ENCODE peak calls at places on chromosomes 16 and 17, in nine cellular contexts. F is fibroblast of lung, W is cardiac fibroblast, I is mucosa of descending colon, K is cardiac muscle cell, O is PC-3, R is colonic mucosa, A is IMR-90, B is thoracic aorta. L is an unnamed sample.

GRCh38 chr17:62724398-62725146 is 83.5 kb downstream of the MARCHF10 start:
- DNase-seq in B (no peak), O (peak), I (peak), F (no peak), W (no peak), K (no peak), R (no peak), A (peak), L (no peak)

GRCh38 chr16:19192865-19193264 is 24.8 kb downstream of the SYT17 start:
- DNase-seq in K (no peak), F (no peak), A (no peak), W (no peak), B (no peak), R (no peak), O (no peak), I (no peak), L (no peak)

GRCh38 chr17:927611-928461 is 51.7 kb downstream of the NXN start:
- DNase-seq in B (no peak), R (no peak), F (peak), O (peak), A (peak), W (peak), I (peak), K (no peak), L (peak)

GRCh38 chr16:31360296-31360695 is 5.3 kb downstream of the ITGAX start:
- DNase-seq in W (no peak), A (no peak), F (no peak), R (no peak), B (no peak), O (no peak), K (no peak), I (no peak), L (no peak)

GRCh38 chr16:7946142-7946541 is 613.5 kb downstream of the RBFOX1 start:
- DNase-seq in B (no peak), R (no peak), I (no peak), O (no peak), F (no peak), W (no peak), A (no peak), K (no peak), L (no peak)

GRCh38 chr17:46863383-46864121 is 12.2 kb downstream of the WNT9B start:
- DNase-seq in K (no peak), R (no peak), O (no peak), B (no peak), W (no peak), I (no peak), A (no peak), F (no peak), L (no peak)

GRCh38 chr16:75660321-75660720 is 12.7 kb downstream of the TERF2IP start:
- DNase-seq in I (no peak), B (no peak), A (no peak), O (no peak), F (no peak), K (no peak), R (no peak), W (no peak), L (no peak)

GRCh38 chr16:1296688-1297412 is 12.6 kb upstream of the UBE2I start:
- DNase-seq in F (peak), R (peak), W (no peak), B (no peak), A (peak), O (peak), I (peak), K (peak), L (peak)

GRCh38 chr16:23768581-23768980 is 13.8 kb downstream of the CHP2 start:
- DNase-seq in B (no peak), K (no peak), A (no peak), R (peak), I (no peak), O (no peak), F (no peak), W (no peak), L (no peak)

GRCh38 chr16:66260522-66261290 is 105.8 kb upstream of the CDH5 start:
- DNase-seq in R (no peak), I (no peak), W (no peak), A (no peak), F (no peak), B (no peak), K (no peak), O (no peak), L (no peak)

GRCh38 chr17:10807704-10808128 is 3.8 kb upstream of the TMEM238L start:
- DNase-seq in A (no peak), W (no peak), F (no peak), I (no peak), B (no peak), K (no peak), O (no peak), R (no peak), L (no peak)

GRCh38 chr16:87553174-87553573 is 49.1 kb upstream of the JPH3 start:
- DNase-seq in O (no peak), I (no peak), F (no peak), B (no peak), R (no peak), W (no peak), A (no peak), K (no peak), L (no peak)

GRCh38 chr17:74695629-74696028 is 17.1 kb downstream of the CD300LF start:
- DNase-seq in B (no peak), K (no peak), I (no peak), F (no peak), W (no peak), A (no peak), O (no peak), R (no peak), L (no peak)

GRCh38 chr17:10141436-10141835 is 57.0 kb downstream of the GAS7 start:
- DNase-seq in K (no peak), A (no peak), O (no peak), I (no peak), R (no peak), F (no peak), W (no peak), B (no peak), L (no peak)

GRCh38 chr16:75022567-75022966 is 23.7 kb downstream of the ZNRF1 start:
- DNase-seq in F (peak), A (no peak), I (no peak), W (no peak), R (peak), K (no peak), B (no peak), O (no peak), L (no peak)

GRCh38 chr17:74515941-74516340 is 15.3 kb downstream of the CD300LB start:
- DNase-seq in R (peak), B (no peak), I (no peak), O (no peak), K (no peak), W (no peak), A (no peak), F (no peak), L (no peak)

GRCh38 chr16:14362774-14363371 is 267.2 kb downstream of the PARN start:
- DNase-seq in A (peak), F (peak), W (no peak), O (no peak), R (no peak), I (no peak), B (no peak), K (no peak), L (peak)

GRCh38 chr17:28228109-28228840 is 90.7 kb upstream of the TMEM97 start:
- DNase-seq in B (no peak), W (no peak), R (no peak), K (peak), O (no peak), F (no peak), I (no peak), A (no peak), L (no peak)

GRCh38 chr16:3004781-3005284 is 7.9 kb upstream of the CLDN9 start:
- DNase-seq in B (no peak), F (no peak), A (no peak), I (peak), W (no peak), O (peak), R (peak), K (peak), L (no peak)

GRCh38 chr16:86557587-86557986 is 2.6 kb upstream of the MTHFSD start:
- DNase-seq in R (no peak), O (no peak), B (no peak), W (no peak), F (no peak), I (no peak), K (no peak), A (no peak), L (peak)

GRCh38 chr17:28154242-28154641 is 111.8 kb downstream of the NLK start:
- DNase-seq in R (no peak), F (no peak), W (no peak), B (no peak), I (no peak), K (no peak), O (no peak), A (no peak), L (no peak)

GRCh38 chr16:15757075-15757386 is 99.8 kb downstream of the MYH11 start:
- DNase-seq in A (no peak), W (no peak), O (no peak), B (no peak), K (no peak), I (no peak), F (no peak), R (no peak), L (no peak)

GRCh38 chr17:69800870-69801269 is 274.2 kb upstream of the KCNJ16 start:
- DNase-seq in B (no peak), W (no peak), K (no peak), F (no peak), R (no peak), O (no peak), A (no peak), I (no peak), L (no peak)

GRCh38 chr16:19876501-19877059 is 8.1 kb downstream of the GPRC5B start:
- DNase-seq in A (no peak), K (no peak), W (no peak), I (no peak), O (no peak), R (no peak), B (no peak), F (no peak), L (no peak)

GRCh38 chr16:17173134-17173729 is 297.5 kb downstream of the XYLT1 start:
- DNase-seq in W (peak), K (no peak), O (no peak), F (peak), I (no peak), R (peak), A (peak), B (no peak), L (peak)

GRCh38 chr16:11052080-11052808 is 107.9 kb downstream of the CLEC16A start:
- DNase-seq in R (no peak), A (no peak), K (no peak), O (no peak), F (no peak), I (no peak), B (no peak), W (no peak), L (no peak)

GRCh38 chr16:49776085-49776501 is 79.8 kb downstream of the ZNF423 start:
- DNase-seq in R (no peak), B (no peak), I (no peak), K (peak), O (no peak), W (peak), A (no peak), F (no peak), L (peak)

GRCh38 chr17:79996291-79996690 is 39.4 kb downstream of the TBC1D16 start:
- DNase-seq in B (no peak), K (no peak), O (no peak), F (no peak), R (no peak), W (no peak), A (no peak), I (no peak), L (no peak)
- H3K4me3 ChIP-seq in B (no peak), K (no peak), O (no peak), F (no peak), R (no peak), W (no peak), A (no peak), I (no peak), L (no peak)

DNA sequence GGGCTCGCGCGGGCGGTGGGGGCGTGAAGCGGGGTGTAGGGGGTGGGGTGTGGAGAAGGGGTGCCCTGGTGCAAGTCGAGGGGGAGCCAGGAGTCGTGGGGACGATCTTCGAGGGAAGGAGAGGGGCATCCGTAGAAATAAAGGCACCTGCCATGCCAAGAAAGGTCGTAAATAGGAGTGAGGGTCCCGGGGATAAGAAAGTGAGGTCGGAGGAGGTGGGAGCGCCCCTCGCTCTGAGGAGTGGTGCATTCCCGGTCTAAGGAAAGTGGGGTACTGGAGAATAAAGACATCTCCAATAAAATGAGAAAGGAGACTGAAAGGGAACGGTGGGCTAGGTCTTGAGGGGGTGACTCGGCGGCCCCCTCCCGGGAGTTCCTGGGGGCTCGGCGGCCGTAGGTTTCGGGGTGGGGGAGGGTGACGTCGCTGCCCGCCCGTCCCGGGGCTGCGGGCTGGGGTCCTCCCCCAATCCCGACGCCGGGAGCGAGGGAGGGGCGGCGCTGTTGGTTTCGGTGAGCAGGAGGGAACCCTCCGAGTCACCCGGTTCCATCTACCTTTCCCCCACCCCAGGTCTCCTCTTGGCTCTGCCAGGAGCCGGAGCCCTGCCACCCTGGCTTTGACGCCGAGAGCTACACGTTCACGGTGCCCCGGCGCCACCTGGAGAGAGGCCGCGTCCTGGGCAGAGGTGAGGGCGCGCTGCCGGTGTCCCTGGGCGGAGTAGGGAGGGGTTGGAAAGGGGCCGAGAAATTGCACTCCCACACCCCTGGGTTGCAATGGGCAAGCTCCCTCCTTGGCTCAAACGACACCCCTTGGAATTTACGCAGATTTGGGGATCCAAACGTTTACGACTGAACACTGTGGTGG is 868 bp downstream of the CDH1 start:
- DNase-seq in B (no peak), A (no peak), K (peak), W (no peak), F (no peak), I (peak), O (peak), R (peak), L (no peak)
- TF ChIP-seq CTCF in B (no peak), A (no peak), K (no peak), W (no peak), F (no peak), I (peak), O (peak), R (peak), L (no peak)

DNA sequence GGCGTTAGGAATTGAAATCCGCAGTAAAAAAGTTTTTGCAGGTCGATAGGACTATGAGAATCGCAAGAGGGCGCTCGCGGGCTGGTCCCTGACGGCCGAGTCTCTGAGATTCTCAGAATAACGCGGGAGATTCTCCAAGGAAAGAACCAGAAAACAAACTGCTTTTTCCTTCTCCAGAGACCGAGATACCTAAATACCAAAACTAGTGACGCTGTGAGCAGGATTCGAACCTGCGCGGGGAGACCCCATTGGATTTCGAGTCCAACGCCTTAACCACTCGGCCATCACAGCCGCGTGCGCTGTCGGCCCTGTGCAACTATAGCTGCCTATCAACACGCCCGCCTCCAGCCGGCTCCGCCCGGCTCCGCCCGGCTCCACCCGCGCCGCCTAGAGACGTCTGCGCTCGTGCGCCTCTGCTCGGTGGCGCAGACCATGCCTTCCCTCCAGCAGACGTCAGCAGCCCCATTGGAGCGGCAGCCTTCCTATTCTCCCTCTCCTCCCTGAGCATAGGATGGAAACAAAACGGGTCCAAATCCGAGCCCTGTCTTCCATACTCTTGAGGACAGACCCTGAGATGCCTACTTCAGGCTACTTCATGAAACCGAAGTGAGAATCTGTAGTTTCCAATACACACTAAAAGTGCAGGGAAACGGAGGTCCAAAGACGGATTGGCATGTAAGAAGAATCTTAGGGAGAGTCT is 13.4 kb downstream of the PER1 start:
- DNase-seq in K (peak), I (peak), R (peak), F (peak), O (peak), B (peak), W (peak), A (peak), L (peak)
- H3K4me3 ChIP-seq in K (peak), I (peak), R (peak), F (peak), O (peak), B (peak), W (no peak), A (peak), L (peak)

DNA sequence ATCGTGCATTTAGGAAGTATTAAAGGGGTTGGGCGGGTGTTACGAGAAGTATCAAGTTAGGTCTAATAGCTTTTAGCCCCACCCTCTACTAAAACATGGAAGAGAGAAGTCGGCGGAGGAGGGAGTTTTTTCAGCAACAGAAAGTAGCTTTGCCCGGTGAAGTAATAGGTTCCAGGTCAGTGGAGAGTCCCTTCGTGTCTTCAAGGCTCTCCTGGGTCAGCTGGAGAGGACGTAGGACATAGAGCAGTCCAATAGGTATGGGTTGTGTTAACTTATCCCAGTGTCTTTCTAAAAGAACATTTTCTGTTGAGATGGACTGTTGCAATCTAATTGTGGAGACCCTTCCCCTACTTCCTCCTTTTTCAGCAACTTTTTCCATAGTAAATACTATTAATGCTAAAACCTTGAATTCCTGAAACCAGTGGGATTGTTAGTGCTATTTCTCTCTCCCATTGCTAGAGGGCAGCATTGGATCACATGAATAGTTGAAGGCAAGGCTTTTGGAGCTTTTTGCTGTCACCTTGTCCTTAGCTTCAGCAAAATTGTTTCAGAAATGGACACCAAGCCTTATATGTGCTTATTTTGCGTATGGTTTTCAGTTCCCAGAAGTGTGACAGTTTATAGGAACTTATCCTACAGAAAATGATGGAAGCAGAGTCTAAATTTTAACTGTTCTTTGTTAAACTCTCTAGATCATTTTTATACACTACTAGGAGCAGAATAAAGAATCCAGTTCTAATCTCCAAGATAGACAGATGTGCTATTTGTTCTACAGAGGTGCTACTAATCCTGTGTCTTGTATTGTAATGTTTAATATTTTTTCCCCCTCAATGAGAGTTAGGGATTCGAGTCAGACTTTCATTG is 38.4 kb downstream of the UTP18 start:
- DNase-seq in W (peak), A (peak), K (peak), R (no peak), O (peak), F (peak), I (no peak), B (no peak), L (peak)
- TF ChIP-seq CTCF in W (peak), A (peak), K (peak), R (peak), O (peak), F (peak), I (no peak), B (peak), L (peak)

DNA sequence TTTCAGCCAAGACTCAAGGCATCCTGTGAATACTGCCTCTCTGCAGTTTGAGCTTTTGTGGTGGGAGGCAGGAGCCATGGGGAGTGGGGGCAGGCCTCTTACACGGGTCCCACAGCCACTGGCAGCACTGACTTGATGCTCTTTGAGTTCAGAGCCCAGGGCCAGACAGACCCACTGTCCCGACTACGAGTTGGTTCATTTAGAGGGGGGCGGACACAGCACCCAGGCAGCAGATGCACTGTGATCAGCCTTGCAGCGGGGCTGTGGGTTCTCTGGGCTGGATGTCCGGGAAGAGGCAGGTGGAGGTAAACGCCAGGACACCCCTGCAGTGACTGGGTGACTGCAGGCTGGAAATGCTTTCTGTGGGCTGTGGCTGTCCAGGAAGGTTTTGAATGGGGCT is 237.1 kb downstream of the SEC14L1 start:
- DNase-seq in O (no peak), K (no peak), I (no peak), F (no peak), B (no peak), A (no peak), R (no peak), W (no peak), L (no peak)
- H3K4me3 ChIP-seq in O (no peak), K (no peak), I (no peak), F (peak), B (no peak), A (no peak), R (no peak), W (peak), L (no peak)

DNA sequence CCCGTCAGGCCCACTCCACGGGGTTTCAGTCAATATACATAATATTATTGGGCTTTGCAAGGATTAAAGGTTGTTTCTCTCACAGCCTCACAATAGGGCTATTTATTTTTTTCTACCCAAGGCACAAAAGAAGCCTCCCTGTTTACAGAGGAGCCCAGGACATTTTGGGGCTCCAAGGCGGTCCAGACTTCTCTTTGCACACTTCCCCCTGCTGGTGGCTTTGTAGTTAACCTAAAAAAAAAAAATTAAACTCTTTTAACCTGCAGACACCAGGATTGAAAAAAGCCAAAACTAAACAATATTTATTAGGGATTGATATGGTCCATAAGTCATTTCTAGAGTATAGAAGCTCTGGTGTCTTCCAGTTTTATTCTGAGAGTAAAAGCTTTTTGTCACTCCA is 169.7 kb upstream of the ZFHX3 start:
- DNase-seq in O (no peak), W (no peak), F (no peak), R (no peak), I (no peak), A (no peak), K (no peak), B (no peak), L (no peak)
- TF ChIP-seq CTCF in O (peak), W (no peak), F (peak), R (no peak), I (no peak), A (peak), K (peak), B (no peak), L (peak)

GRCh38 chr16:89072216-89073130 is 21.2 kb upstream of the ACSF3 start:
- DNase-seq in W (peak), O (no peak), A (no peak), B (no peak), K (peak), F (no peak), R (no peak), I (no peak), L (no peak)
- H3K4me3 ChIP-seq in W (no peak), O (no peak), A (no peak), B (no peak), K (no peak), F (no peak), R (no peak), I (no peak), L (no peak)

L was measured in choroid plexus epithelial cell.